ENCODE peak calls at places on chromosomes 3 and 15, in six cellular contexts. L is mesothelial cell of epicardium, N is heart right ventricle, K is ovary, U is hepatocyte, Q is coronary artery. I is an unnamed sample.

GRCh38 chr3:109643590-109643989 is 306.2 kb upstream of the DPPA4 start:
- DNase-seq in L (no peak), N (no peak), K (no peak), U (no peak), Q (no peak), I (no peak)

GRCh38 chr3:111521881-111522280 is 20.1 kb upstream of the CD96 start:
- DNase-seq in L (no peak), N (no peak), K (no peak), U (no peak), Q (no peak), I (peak; percentile 39)

GRCh38 chr3:30437172-30437571 is 169.2 kb upstream of the TGFBR2 start:
- DNase-seq in L (no peak), N (no peak), K (no peak), U (no peak), Q (no peak), I (no peak)

GRCh38 chr15:63256433-63256884 is 20.9 kb upstream of the APH1B start:
- DNase-seq in L (no peak), N (no peak), K (no peak), U (peak; percentile 32), Q (no peak), I (no peak)

GRCh38 chr3:50319872-50320625 is 2.5 kb downstream of the HYAL2 start:
- DNase-seq in L (no peak), N (no peak), K (peak; percentile 51), U (no peak), Q (no peak), I (no peak)

GRCh38 chr3:162022931-162023330 is 526.3 kb downstream of the OTOL1 start:
- DNase-seq in L (no peak), N (no peak), K (no peak), U (no peak), Q (no peak), I (no peak)

GRCh38 chr3:37546876-37547275 is 314.8 kb upstream of the CTDSPL start:
- DNase-seq in L (no peak), N (no peak), K (no peak), U (peak; percentile 12), Q (no peak), I (no peak)

GRCh38 chr3:22713936-22714335 is 489.2 kb upstream of the UBE2E2 start:
- DNase-seq in L (no peak), N (no peak), K (no peak), U (peak; percentile 48), Q (no peak), I (peak; percentile 5)

GRCh38 chr3:33920511-33920910 is 122.1 kb downstream of the PDCD6IP start:
- DNase-seq in L (no peak), N (no peak), K (no peak), U (no peak), Q (no peak), I (no peak)

GRCh38 chr15:90463381-90463780 is 66.3 kb upstream of the CRTC3 start:
- DNase-seq in L (no peak), N (no peak), K (no peak), U (no peak), Q (no peak), I (peak; percentile 23)

GRCh38 chr3:16825617-16826204 is 59.0 kb upstream of the PLCL2 start:
- DNase-seq in L (no peak), N (no peak), K (peak; percentile 25), U (no peak), Q (no peak), I (no peak)

GRCh38 chr15:45921376-45921775 is 286.5 kb downstream of the SQOR start:
- DNase-seq in L (no peak), N (no peak), K (no peak), U (peak; percentile 41), Q (no peak), I (no peak)

GRCh38 chr15:70778258-70779076 is 15.1 kb upstream of the UACA start:
- DNase-seq in L (no peak), N (no peak), K (no peak), U (peak; percentile 42), Q (no peak), I (peak; percentile 65)

GRCh38 chr3:65833761-65834505 is 204.8 kb downstream of the MAGI1 start:
- DNase-seq in L (no peak), N (no peak), K (no peak), U (no peak), Q (no peak), I (peak; percentile 31)

GRCh38 chr3:44584646-44585501 is at the start of gene ZNF660:
- DNase-seq in L (peak; percentile 63), N (peak; percentile 51), K (peak; percentile 66), U (peak; percentile 92), Q (peak; percentile 80), I (no peak)

GRCh38 chr15:68682906-68683490 is 104.2 kb downstream of the CORO2B start:
- DNase-seq in L (no peak), N (no peak), K (no peak), U (no peak), Q (peak; percentile 55), I (no peak)

GRCh38 chr3:159994182-159994581 is 5.5 kb downstream of the IL12A start:
- DNase-seq in L (no peak), N (no peak), K (no peak), U (no peak), Q (no peak), I (no peak)

GRCh38 chr15:73326157-73326556 is 42.6 kb downstream of the HCN4 start:
- DNase-seq in L (no peak), N (no peak), K (no peak), U (no peak), Q (no peak), I (no peak)

GRCh38 chr3:52649461-52650210 is 36.1 kb downstream of the PBRM1 start:
- DNase-seq in L (no peak), N (no peak), K (no peak), U (no peak), Q (no peak), I (no peak)

GRCh38 chr3:158110658-158111018 is 749 bp downstream of the RSRC1 start:
- DNase-seq in L (no peak), N (no peak), K (no peak), U (no peak), Q (no peak), I (no peak)

GRCh38 chr15:63922551-63923315 is 89.0 kb upstream of the HERC1 start:
- DNase-seq in L (no peak), N (no peak), K (no peak), U (no peak), Q (no peak), I (no peak)

GRCh38 chr3:64224826-64225606 is at the start of gene PRICKLE2:
- DNase-seq in L (no peak), N (peak; percentile 75), K (peak; percentile 85), U (peak; percentile 56), Q (peak; percentile 94), I (peak; percentile 74)

GRCh38 chr3:8301977-8302589 is 199.5 kb upstream of the LMCD1 start:
- DNase-seq in L (no peak), N (no peak), K (no peak), U (peak; percentile 75), Q (no peak), I (no peak)

GRCh38 chr15:39602143-39602542 is 21.3 kb downstream of the THBS1 start:
- DNase-seq in L (no peak), N (no peak), K (no peak), U (no peak), Q (no peak), I (no peak)

GRCh38 chr3:31704651-31705179 is 172.0 kb downstream of the STT3B start:
- DNase-seq in L (no peak), N (peak; percentile 22), K (no peak), U (peak; percentile 19), Q (no peak), I (peak; percentile 75)

GRCh38 chr15:58724471-58724870 is 25.0 kb downstream of the ADAM10 start:
- DNase-seq in L (no peak), N (no peak), K (no peak), U (peak; percentile 18), Q (no peak), I (no peak)

GRCh38 chr3:41715376-41715775 is 246.5 kb downstream of the ULK4 start:
- DNase-seq in L (no peak), N (no peak), K (no peak), U (no peak), Q (no peak), I (no peak)

GRCh38 chr15:100601158-100601557 is 826 bp downstream of the LINS1 start:
- DNase-seq in L (no peak), N (no peak), K (no peak), U (peak; percentile 28), Q (no peak), I (no peak)

GRCh38 chr15:48720646-48721045 is 75.1 kb upstream of the FBN1 start:
- DNase-seq in L (no peak), N (no peak), K (no peak), U (no peak), Q (no peak), I (no peak)

GRCh38 chr15:66359740-66360139 is 3.3 kb upstream of the TIPIN start:
- DNase-seq in L (no peak), N (no peak), K (no peak), U (peak; percentile 57), Q (no peak), I (no peak)
- TF ChIP-seq CTCF in L (no peak), N (no peak), K (no peak), U (no peak), Q (no peak), I (no peak)

GRCh38 chr3:9948586-9948985 is 3.6 kb downstream of the PRRT3 start:
- DNase-seq in L (no peak), N (no peak), K (no peak), U (no peak), Q (no peak), I (no peak)

GRCh38 chr3:9946112-9947024 is 5.8 kb downstream of the PRRT3 start:
- DNase-seq in L (peak; percentile 77), N (peak; percentile 89), K (peak; percentile 88), U (peak; percentile 97), Q (peak; percentile 92), I (peak; percentile 45)

GRCh38 chr3:9949115-9949514 is 3.1 kb downstream of the PRRT3 start:
- DNase-seq in L (no peak), N (no peak), K (no peak), U (no peak), Q (no peak), I (no peak)

GRCh38 chr3:9945358-9945757 is 6.8 kb downstream of the PRRT3 start:
- DNase-seq in L (no peak), N (no peak), K (no peak), U (no peak), Q (no peak), I (no peak)

GRCh38 chr3:9947025-9947995 is 4.9 kb downstream of the PRRT3 start:
- DNase-seq in L (no peak), N (peak; percentile 75), K (peak; percentile 68), U (peak; percentile 86), Q (peak; percentile 83), I (no peak)
- TF ChIP-seq CTCF in L (peak; percentile 20), N (peak; percentile 29), K (peak; percentile 54), U (peak; percentile 46), Q (peak; percentile 57), I (peak; percentile 50)

GRCh38 chr3:11161666-11162065 is 7.4 kb downstream of the HRH1 start:
- DNase-seq in L (no peak), N (no peak), K (no peak), U (no peak), Q (no peak), I (no peak)
- TF ChIP-seq CTCF in L (no peak), N (no peak), K (no peak), U (no peak), Q (no peak), I (no peak)

DNA sequence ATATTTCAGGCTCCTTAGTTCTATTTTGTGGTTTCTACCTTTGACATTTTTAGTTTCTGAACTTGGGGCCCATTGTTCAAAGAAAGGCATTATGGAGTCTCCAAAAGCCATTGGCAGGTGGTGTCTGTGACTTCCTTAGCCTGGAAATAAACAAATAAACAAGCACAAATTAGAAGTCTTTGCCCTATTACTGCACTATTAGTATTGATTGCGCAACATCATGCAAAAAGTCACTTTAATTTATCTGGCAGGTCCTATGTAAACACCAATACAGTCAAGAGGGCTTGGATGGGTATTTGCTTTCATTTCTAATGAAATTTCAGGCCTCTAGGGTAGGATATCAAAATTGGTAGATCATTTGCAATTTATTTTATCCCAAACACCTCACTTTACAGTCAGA is 85.6 kb downstream of the LPP start:
- DNase-seq in L (no peak), N (no peak), K (no peak), U (no peak), Q (no peak), I (no peak)
- TF ChIP-seq CTCF in L (no peak), N (no peak), K (no peak), U (no peak), Q (no peak), I (no peak)